ENCODE peak calls at places on chromosome 11, in four cellular contexts. Y is mammary epithelial cell, P is neural progenitor cell, Q is HCT116. M is an unnamed sample.

GRCh38 chr11:60879104-60879503 is 11.8 kb downstream of the ZP1 start:
- DNase-seq in Y (no peak), Q (no peak), P (no peak), M (no peak)

GRCh38 chr11:107157809-107158187 is 139.5 kb upstream of the GUCY1A2 start:
- DNase-seq in Q (no peak), P (no peak), Y (no peak), M (no peak)

GRCh38 chr11:39910087-39910486 is 1549.4 kb downstream of the LRRC4C start:
- DNase-seq in P (no peak), Y (no peak), Q (no peak), M (no peak)

GRCh38 chr11:134476435-134477021 is 64.5 kb upstream of the B3GAT1 start:
- DNase-seq in Q (no peak), Y (no peak), P (peak; percentile 87), M (no peak)

GRCh38 chr11:117316197-117316961 is at the start of gene BACE1:
- DNase-seq in Y (peak; percentile 77), Q (peak; percentile 71), P (peak; percentile 96), M (peak; percentile 82)

GRCh38 chr11:17518366-17518765 is 25.9 kb downstream of the USH1C start:
- DNase-seq in Q (no peak), Y (no peak), P (no peak), M (no peak)

GRCh38 chr11:106415510-106415909 is 338.0 kb downstream of the AASDHPPT start:
- DNase-seq in Y (no peak), P (no peak), Q (no peak), M (no peak)

GRCh38 chr11:2570211-2570811 is 125.5 kb downstream of the KCNQ1 start:
- DNase-seq in P (no peak), Y (no peak), Q (no peak), M (no peak)

GRCh38 chr11:62603072-62603408 is 1.4 kb upstream of the MTA2 start:
- DNase-seq in Q (no peak), Y (no peak), P (no peak), M (no peak)

GRCh38 chr11:126480410-126481302 is 125.2 kb downstream of the ST3GAL4 start:
- DNase-seq in P (peak; percentile 91), Q (peak; percentile 79), Y (peak; percentile 70), M (peak; percentile 76)

GRCh38 chr11:35515224-35515623 is 10.2 kb downstream of the PAMR1 start:
- DNase-seq in P (no peak), Q (no peak), Y (peak; percentile 93), M (no peak)

GRCh38 chr11:44729065-44729464 is 2.3 kb downstream of the TSPAN18 start:
- DNase-seq in Q (no peak), P (peak; percentile 73), Y (no peak), M (peak; percentile 48)

GRCh38 chr11:12221136-12221535 is 110.7 kb downstream of the MICAL2 start:
- DNase-seq in Y (no peak), P (no peak), Q (no peak), M (no peak)

GRCh38 chr11:77589521-77590193 is at the start of gene AQP11:
- DNase-seq in Y (peak; percentile 72), Q (peak; percentile 26), P (peak; percentile 96), M (peak; percentile 89)

GRCh38 chr11:26715133-26715532 is 6.7 kb downstream of the SLC5A12 start:
- DNase-seq in P (no peak), Q (no peak), Y (peak; percentile 6), M (no peak)

GRCh38 chr11:111402411-111402810 is 23.3 kb upstream of the POU2AF1 start:
- DNase-seq in Q (no peak), P (no peak), Y (no peak), M (no peak)

GRCh38 chr11:127895776-127896175 is 691.6 kb downstream of the ETS1 start:
- DNase-seq in Y (no peak), Q (no peak), P (no peak), M (no peak)

GRCh38 chr11:130323452-130324448 is 9.0 kb upstream of the ZBTB44 start:
- DNase-seq in Q (no peak), P (no peak), Y (no peak), M (no peak)

GRCh38 chr11:92225206-92225562 is 566 bp downstream of the FAT3 start:
- DNase-seq in P (peak; percentile 51), Q (no peak), Y (peak; percentile 19), M (no peak)
- TF ChIP-seq EZH2 in P (no peak), Q (no peak), Y (no peak), M (peak; percentile 58)

DNA sequence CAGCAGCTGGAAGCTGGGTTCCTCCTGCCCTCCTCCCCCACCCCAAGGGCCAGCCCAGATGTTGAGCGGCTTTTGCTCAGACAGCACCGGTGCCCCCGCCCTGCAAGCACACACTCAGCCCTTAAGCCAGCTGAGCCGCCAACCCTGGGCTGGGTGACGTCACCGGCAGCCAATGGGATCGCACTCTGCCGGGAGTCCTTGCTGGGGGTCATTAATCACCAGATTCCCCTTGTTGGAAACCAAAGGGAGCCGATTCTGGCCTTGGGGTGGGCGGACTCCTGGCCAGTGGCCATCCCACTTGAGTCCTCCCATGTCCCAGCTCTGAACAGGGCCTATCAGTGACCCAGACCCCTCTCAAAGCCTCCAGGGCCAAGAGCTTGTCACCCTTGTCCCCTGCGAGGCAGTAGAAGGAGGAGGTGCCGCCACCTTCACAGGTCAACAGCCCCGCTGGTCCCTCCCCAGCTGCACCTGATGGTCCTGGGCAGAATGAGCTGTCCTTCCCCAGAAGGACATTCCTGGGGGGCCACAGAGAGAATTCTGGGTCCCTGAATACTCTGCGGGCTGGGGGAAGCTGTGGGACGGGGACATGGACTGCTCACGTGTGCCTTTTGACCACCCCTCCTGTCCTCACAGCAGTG is 7.4 kb downstream of the DUSP8 start:
- DNase-seq in Q (no peak), Y (no peak), P (peak; percentile 90), M (peak; percentile 57)
- H3K9ac ChIP-seq in Q (no peak overlapping the region), Y (no peak overlapping the region), P (no peak overlapping the region), M (no peak overlapping the region)

DNA sequence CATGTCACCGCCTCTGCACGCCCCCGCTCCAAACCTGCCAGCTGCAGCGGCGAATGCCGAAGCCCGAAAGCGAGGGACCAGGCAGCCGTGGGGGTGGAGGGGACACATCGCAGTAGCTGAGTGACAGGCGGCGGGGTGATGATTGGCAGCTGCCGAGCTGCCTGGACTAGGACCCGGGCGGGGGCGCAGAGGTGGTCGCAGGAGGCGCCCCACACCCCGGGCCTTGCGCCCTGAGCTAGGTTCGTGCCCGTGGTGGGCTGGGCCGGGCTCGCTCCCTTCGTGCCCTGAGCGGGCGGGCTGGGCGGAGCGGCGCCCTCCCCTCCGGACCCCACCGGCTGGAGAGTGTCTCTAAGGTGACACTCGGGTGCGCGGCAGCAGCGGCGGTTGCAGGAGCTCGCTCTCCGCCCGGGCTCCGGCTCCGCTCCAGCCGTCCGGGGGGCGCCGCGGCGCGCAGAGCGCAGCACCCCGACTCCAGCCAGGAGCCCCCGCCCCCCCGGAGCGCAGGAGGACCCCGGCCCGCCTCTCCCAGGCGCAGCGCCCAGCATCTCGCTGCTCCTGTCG is 14.6 kb upstream of the DGKZ start:
- DNase-seq in P (peak; percentile 79), Q (no peak), Y (no peak), M (no peak)
- TF ChIP-seq EZH2 in P (peak; percentile 67), Q (no peak), Y (peak; percentile 61), M (peak; percentile 99)

DNA sequence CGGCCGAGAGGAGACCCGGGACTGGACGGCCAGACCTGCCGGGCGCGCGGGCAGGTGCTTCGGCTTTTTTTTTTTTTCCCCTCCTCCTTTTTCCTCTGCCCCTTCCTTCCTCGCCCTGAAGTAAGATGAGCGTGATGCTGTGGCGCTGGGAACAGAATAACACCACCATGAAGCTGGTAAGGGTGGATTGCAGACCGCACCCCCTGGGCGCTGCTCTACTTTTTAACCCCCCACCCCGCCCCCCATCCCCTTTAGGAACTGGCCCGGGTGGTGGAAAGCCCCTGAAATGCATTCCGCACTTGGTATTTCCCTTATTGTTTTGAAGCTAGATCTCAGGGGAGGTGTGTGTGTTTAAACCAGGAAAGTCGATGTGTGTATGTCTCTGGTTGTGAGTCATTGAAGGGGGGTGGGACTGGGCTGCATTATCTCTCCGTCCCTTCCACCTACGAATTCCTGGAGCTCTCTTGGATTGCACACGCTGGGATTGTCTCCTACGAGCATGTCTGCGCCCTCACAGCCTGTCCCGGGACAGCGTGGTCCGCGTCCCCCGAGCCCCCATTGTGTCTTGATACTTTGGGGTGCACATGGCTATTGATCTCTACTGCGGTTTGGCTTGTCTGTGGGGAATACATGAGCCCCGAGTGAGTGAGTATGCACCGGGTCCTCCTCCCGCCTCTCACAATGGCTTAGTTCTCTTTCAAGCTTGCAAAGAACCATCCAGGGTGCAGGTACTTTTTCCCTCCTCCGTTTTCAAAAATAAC is 64.9 kb downstream of the NAV2 start:
- DNase-seq in Y (peak; percentile 63), Q (no peak), P (peak; percentile 40), M (peak; percentile 82)
- H3K9ac ChIP-seq in Y (no peak overlapping the region), Q (no peak overlapping the region), P (no peak overlapping the region), M (peak overlapping the region; percentile 71)

GRCh38 chr11:8262552-8263108 is 1.0 kb downstream of the LMO1 start:
- DNase-seq in Y (peak; percentile 51), Q (no peak), P (peak; percentile 92), M (peak; percentile 31)

GRCh38 chr11:8265681-8266241 is 2.1 kb upstream of the LMO1 start:
- DNase-seq in Y (no peak), Q (no peak), P (peak; percentile 78), M (no peak)

GRCh38 chr11:8261921-8262551 is 1.6 kb downstream of the LMO1 start:
- DNase-seq in P (no peak), Q (no peak), Y (no peak), M (no peak)

GRCh38 chr11:8263109-8263768 is 439 bp downstream of the LMO1 start:
- DNase-seq in Q (no peak), P (peak; percentile 78), Y (no peak), M (no peak)

GRCh38 chr11:8263769-8264410 is at the start of gene LMO1:
- DNase-seq in Q (peak; percentile 44), Y (peak; percentile 49), P (peak; percentile 94), M (peak; percentile 69)
- TF ChIP-seq EZH2 in Q (no peak), Y (no peak), P (no peak), M (no peak)

GRCh38 chr11:95606824-95607223 is 182.8 kb downstream of the FAM76B start:
- DNase-seq in P (no peak), Y (no peak), Q (no peak), M (no peak)

GRCh38 chr11:95608093-95608492 is 181.5 kb downstream of the FAM76B start:
- DNase-seq in Y (no peak), Q (no peak), P (peak; percentile 45), M (no peak)

GRCh38 chr11:95611827-95612226 is 177.8 kb downstream of the FAM76B start:
- DNase-seq in P (no peak), Y (no peak), Q (no peak), M (no peak)
- H3K9ac ChIP-seq in P (no peak overlapping the region), Y (no peak overlapping the region), Q (no peak overlapping the region), M (no peak overlapping the region)

M was measured in endothelial cell of umbilical vein.